ENCODE peak calls at places on chromosomes 6 and 20, in five cellular contexts. U is neuronal stem cell, C is mesenchymal stem cell, F is H1, J is trophoblast cell. X is an unnamed sample.

GRCh38 chr20:57620999-57621398 is 773 bp upstream of the ZBP1 start:
- DNase-seq in U (no peak), C (no peak), F (peak), J (no peak), X (no peak)

GRCh38 chr6:12150812-12151432 is 138.8 kb downstream of the HIVEP1 start:
- DNase-seq in U (no peak), C (peak), F (peak), J (peak), X (peak)

GRCh38 chr20:13526551-13526950 is 112.2 kb downstream of the TASP1 start:
- DNase-seq in U (no peak), C (peak), F (no peak), J (no peak), X (no peak)

GRCh38 chr6:11710221-11710836 is 68.3 kb downstream of the ADTRP start:
- DNase-seq in U (no peak), C (no peak), F (no peak), J (no peak), X (no peak)

GRCh38 chr6:89369009-89369408 is 16.5 kb upstream of the UBE2J1 start:
- DNase-seq in U (no peak), C (peak), F (no peak), J (peak), X (peak)

GRCh38 chr6:106383573-106383972 is 23.1 kb downstream of the CRYBG1 start:
- DNase-seq in U (no peak), C (no peak), F (no peak), J (peak), X (no peak)

GRCh38 chr6:158384671-158385110 is 72.4 kb downstream of the TULP4 start:
- DNase-seq in U (no peak), C (no peak), F (no peak), J (no peak), X (no peak)

GRCh38 chr6:135311446-135312200 is 130.5 kb downstream of the MYB start:
- DNase-seq in U (no peak), C (no peak), F (no peak), J (no peak), X (no peak)

GRCh38 chr20:32965581-32966373 is 38.5 kb downstream of the SUN5 start:
- DNase-seq in U (no peak), C (no peak), F (peak), J (no peak), X (no peak)

GRCh38 chr6:167791780-167792478 is 34.8 kb upstream of the AFDN start:
- DNase-seq in U (no peak), C (no peak), F (peak), J (no peak), X (no peak)
- H2BK12ac ChIP-seq in U (no peak), C (no peak), F (no peak), J (no peak), X (no peak)

GRCh38 chr6:153024401-153025017 is 22.0 kb upstream of the MTRF1L start:
- DNase-seq in U (peak), C (peak), F (peak), J (peak), X (peak)

GRCh38 chr6:153028963-153029362 is 26.5 kb upstream of the MTRF1L start:
- DNase-seq in U (no peak), C (no peak), F (no peak), J (no peak), X (no peak)

GRCh38 chr6:153031335-153031955 is 28.9 kb upstream of the MTRF1L start:
- DNase-seq in U (no peak), C (peak), F (no peak), J (no peak), X (no peak)

GRCh38 chr6:153027480-153027879 is 25.0 kb upstream of the MTRF1L start:
- DNase-seq in U (no peak), C (no peak), F (no peak), J (no peak), X (no peak)

DNA sequence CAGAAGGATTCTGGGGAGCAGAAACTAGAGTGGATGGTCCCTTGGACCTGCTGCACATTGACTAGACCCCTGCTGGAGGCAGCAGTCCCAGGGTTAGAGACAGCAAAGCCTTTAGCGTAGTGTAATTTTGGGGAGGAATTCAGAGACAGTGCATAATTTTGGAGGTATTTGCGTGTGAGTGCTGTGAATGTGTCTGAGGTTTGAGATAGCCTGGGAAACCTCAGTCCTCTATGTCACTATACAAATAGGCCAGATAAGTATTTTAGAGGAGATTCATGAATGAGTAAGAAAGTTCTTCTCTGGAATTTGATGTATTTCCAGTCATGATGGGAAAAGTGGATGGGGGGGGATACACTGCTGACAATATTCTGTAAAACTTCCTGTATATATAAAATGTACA is 25.8 kb upstream of the MTRF1L start:
- DNase-seq in U (no peak), C (no peak), F (no peak), J (no peak), X (no peak)
- H2BK12ac ChIP-seq in U (no peak), C (no peak), F (no peak), J (no peak), X (no peak)

DNA sequence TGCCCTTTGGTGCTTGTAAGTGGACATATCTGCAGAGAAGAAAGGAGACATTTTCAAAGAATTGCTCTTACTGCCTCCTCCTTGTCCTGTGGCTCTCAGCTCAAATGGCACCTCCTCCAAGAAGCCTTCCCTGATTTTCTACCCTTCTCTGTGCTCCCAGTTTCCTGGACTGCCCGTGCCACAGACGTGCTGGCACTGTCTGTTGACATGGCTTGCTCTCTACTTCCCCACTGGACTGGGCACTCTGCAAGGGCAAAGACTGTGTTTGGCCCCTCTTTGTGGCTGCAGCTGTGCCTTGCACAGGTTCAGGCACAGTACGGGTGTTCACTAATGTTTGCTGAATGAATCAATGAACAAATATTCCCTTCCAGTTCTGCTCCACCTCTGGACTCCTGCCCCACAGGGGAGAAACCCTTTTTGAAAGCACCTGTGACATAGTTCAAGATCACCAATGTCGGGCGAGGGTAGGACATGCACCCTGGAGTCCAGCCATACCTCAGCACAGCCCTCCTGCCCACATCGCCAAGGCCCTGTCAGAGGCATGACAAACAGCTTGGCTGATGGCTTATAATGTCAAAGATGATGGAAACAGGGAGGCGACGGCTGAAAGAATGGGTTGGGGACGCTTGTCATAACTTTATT is 15.7 kb upstream of the CTNNBL1 start:
- DNase-seq in U (no peak), C (no peak), F (no peak), J (peak), X (no peak)
- H2BK12ac ChIP-seq in U (no peak), C (no peak), F (no peak), J (no peak), X (no peak)

DNA sequence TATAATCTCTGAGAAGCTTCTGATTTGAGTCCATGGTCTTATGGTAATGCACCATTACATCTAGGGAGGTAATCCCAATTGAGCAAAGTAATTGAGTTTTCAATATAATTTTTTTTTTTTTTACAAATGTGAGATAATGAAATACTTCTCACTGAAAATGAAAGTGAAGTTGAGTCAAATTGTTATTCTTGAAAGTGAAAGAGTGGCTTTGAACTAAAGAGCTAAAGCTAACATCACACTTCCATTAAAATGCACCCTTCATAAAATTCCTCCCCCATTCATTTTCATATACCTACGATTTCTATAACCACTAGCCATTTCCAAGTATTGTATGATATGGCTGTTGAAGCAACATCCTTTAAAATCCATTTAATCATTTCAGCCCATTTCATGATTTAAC is 149.1 kb upstream of the IMPG1 start:
- DNase-seq in U (no peak), C (no peak), F (no peak), J (no peak), X (no peak)
- H2BK12ac ChIP-seq in U (no peak), C (no peak), F (no peak), J (no peak), X (no peak)

GRCh38 chr6:72841195-72841594 is 219.3 kb downstream of the KCNQ5 start:
- DNase-seq in U (no peak), C (no peak), F (no peak), J (peak), X (no peak)
- H2BK12ac ChIP-seq in U (no peak), C (no peak), F (no peak), J (no peak), X (no peak)

GRCh38 chr6:13697857-13698256 is 13.8 kb downstream of the RANBP9 start:
- DNase-seq in U (no peak), C (no peak), F (no peak), J (no peak), X (no peak)

GRCh38 chr6:13698715-13699114 is 12.9 kb downstream of the RANBP9 start:
- DNase-seq in U (no peak), C (no peak), F (no peak), J (no peak), X (no peak)

GRCh38 chr6:13703496-13703895 is 8.1 kb downstream of the RANBP9 start:
- DNase-seq in U (no peak), C (no peak), F (no peak), J (no peak), X (no peak)

GRCh38 chr6:13700232-13700631 is 11.4 kb downstream of the RANBP9 start:
- DNase-seq in U (no peak), C (no peak), F (no peak), J (no peak), X (no peak)

DNA sequence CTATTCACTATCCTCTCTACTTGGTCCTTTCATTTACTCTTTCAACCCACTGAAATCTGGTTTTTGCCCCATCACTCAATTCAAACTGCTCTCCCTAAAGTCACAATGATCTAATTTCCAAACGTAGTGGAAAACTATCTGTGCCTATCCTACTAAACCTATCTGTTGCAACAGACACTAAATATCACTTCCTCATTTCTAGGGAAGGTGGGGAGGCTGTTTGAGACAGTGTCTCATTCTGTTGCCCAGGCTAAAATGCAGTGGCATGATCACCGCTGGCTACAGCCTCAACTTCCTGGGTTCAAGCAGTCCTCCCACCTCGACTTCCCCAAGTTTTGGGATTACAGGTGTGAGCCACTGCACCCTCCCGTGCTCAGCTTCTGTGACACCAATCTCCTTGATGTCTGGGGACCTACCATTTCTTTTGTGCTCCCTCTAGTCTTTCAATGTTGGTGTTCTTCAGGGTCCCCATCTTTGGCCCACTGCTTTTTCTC is 8.8 kb downstream of the RANBP9 start:
- DNase-seq in U (no peak), C (no peak), F (no peak), J (peak), X (no peak)
- H2BK12ac ChIP-seq in U (peak), C (no peak), F (no peak), J (no peak), X (no peak)

GRCh38 chr6:46990031-46990644 is 52.0 kb downstream of the ADGRF1 start:
- DNase-seq in U (no peak), C (no peak), F (no peak), J (no peak), X (no peak)
- H2BK12ac ChIP-seq in U (no peak), C (peak), F (no peak), J (peak), X (no peak)

DNA sequence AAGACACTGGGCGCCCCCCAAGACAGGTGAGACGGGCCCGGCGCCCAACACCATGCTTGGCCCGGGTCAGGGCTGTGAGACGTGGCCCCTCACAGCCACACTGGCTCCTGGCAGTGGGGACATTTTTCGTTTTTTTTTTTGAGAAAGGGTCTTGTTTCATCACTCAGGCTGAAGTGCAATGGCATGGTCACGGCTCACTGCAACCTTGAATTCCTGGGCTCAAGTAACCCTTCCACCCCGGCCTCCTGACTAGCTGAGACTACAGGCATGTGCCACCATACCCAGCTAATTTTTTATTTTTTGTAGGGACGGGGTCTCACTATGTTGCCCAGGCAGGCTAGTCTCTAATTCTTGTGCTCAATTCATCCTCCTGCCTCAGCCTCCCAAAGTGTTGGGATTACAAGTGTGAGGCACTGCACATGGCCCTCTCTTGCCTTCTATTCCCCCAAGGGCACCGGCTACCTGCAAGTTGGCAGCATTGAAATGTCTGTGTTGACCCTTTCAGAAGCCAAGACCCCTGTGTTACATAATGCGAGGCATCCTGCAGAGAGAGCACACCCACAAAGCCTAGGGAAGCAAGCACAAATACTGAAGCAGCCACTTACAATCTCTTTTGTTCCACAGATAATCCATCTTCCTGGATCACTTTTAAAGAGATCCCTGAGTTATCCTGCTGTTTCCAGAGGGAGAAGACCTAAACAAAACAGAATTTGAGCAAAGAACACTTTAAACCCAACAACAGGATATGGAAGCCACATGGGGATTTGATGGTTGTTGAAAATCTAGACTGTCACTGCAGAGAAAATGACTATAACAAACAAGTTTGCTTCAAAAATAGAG is 57.5 kb upstream of the SLC4A11 start:
- DNase-seq in U (no peak), C (no peak), F (no peak), J (no peak), X (no peak)
- H2BK12ac ChIP-seq in U (no peak), C (no peak), F (no peak), J (no peak), X (no peak)